ENCODE peak calls at places on chromosomes 6 and 20, in four cellular contexts. K, B, N and M are unnamed samples.

GRCh38 chr6:40792183-40792582 is 205.0 kb upstream of the LRFN2 start:
- DNase-seq in N (no peak), B (no peak), K (no peak), M (no peak)

GRCh38 chr6:134097114-134097707 is 44.8 kb upstream of the SLC2A12 start:
- DNase-seq in N (peak), B (peak), K (no peak), M (peak)

GRCh38 chr6:3749991-3750323 is 1.6 kb downstream of the PXDC1 start:
- DNase-seq in N (no peak), K (peak), B (no peak), M (peak)

GRCh38 chr6:10343320-10343719 is 71.6 kb downstream of the TFAP2A start:
- DNase-seq in B (no peak), K (no peak), N (no peak), M (no peak)

GRCh38 chr20:50883856-50884255 is 47.4 kb downstream of the ADNP start:
- DNase-seq in K (no peak), N (no peak), B (no peak), M (no peak)

GRCh38 chr6:73943401-73943800 is 247.4 kb downstream of the CD109 start:
- DNase-seq in B (no peak), N (no peak), K (no peak), M (no peak)

GRCh38 chr6:54419885-54420284 is 111.6 kb downstream of the TINAG start:
- DNase-seq in N (peak), B (no peak), K (no peak), M (no peak)

GRCh38 chr6:145733770-145734169 is 1.6 kb downstream of the EPM2A start:
- DNase-seq in K (no peak), B (no peak), N (no peak), M (no peak)

GRCh38 chr6:43584892-43585570 is 9.0 kb downstream of the POLH start:
- DNase-seq in K (no peak), B (no peak), N (no peak), M (no peak)

GRCh38 chr6:1917628-1918371 is 308.1 kb downstream of the FOXC1 start:
- DNase-seq in K (no peak), B (no peak), N (peak), M (peak)

GRCh38 chr6:12392490-12392889 is 102.3 kb downstream of the EDN1 start:
- DNase-seq in B (no peak), N (no peak), K (no peak), M (no peak)

GRCh38 chr20:57622579-57623381 is 2.6 kb upstream of the ZBP1 start:
- DNase-seq in K (peak), B (peak), N (peak), M (peak)

GRCh38 chr6:89339565-89339964 is 13.0 kb downstream of the UBE2J1 start:
- DNase-seq in B (no peak), N (no peak), K (no peak), M (no peak)

GRCh38 chr6:5472583-5472982 is 211.3 kb downstream of the FARS2 start:
- DNase-seq in B (no peak), K (no peak), N (no peak), M (no peak)

GRCh38 chr6:2653369-2654032 is 97.2 kb downstream of the MYLK4 start:
- DNase-seq in K (no peak), N (no peak), B (no peak), M (no peak)

GRCh38 chr20:57792386-57793095 is 82.7 kb upstream of the PMEPA1 start:
- DNase-seq in N (no peak), K (no peak), B (no peak), M (no peak)

GRCh38 chr6:12051861-12052368 is 39.8 kb downstream of the HIVEP1 start:
- DNase-seq in K (no peak), B (peak), N (no peak), M (no peak)

DNA sequence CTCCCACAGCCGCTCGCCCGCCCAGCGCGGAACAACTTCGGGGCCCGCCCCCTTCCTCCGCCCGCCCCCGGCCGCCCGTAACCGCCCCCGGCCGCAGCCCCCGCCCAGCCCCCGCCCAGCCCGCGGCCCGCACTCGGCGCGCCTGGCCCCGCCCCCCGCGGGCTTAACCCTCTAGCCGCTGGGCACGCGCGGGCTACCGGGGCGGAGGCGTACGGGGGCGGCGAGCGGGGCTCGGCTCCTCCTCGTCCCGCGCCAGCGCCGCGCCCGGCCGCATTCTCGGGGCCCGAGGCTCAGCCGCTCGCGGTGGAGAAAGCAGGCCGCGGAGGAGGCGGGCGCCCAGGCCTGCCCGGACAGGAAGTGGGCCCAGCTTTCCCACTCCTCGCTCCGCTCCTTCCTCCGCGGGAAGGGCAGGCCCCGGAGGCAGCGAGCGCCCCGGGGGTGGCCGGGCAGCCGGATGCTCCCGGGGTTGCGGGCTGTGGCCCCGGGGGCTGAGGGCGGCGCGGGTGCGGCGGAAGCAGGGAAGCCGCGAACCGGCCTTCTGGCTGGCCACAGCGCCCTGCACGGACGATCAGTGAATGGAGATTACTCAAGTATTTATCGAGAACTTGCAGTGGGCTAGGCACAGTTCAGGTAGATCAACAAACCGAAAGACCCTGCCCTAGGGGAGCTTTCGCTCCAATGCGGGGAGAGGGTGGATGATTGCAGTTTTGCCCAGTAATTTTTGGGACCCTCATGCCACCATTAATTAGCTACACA is at the start of gene TRAM2:
- DNase-seq in B (peak), N (peak), K (peak), M (peak)
- TF ChIP-seq CTCF in B (peak), N (no peak), K (no peak), M (no peak)

GRCh38 chr20:64238115-64238825 is 17.3 kb upstream of the PCMTD2 start:
- DNase-seq in B (no peak), N (no peak), K (no peak), M (no peak)

GRCh38 chr20:64237316-64237715 is 18.2 kb upstream of the PCMTD2 start:
- DNase-seq in K (no peak), N (no peak), B (no peak), M (no peak)

GRCh38 chr20:64238851-64239387 is 16.6 kb upstream of the PCMTD2 start:
- DNase-seq in N (no peak), K (no peak), B (peak), M (peak)

GRCh38 chr20:64234291-64234791 is 21.2 kb upstream of the PCMTD2 start:
- DNase-seq in B (no peak), N (no peak), K (peak), M (no peak)

GRCh38 chr20:64236137-64237088 is 19.1 kb upstream of the PCMTD2 start:
- DNase-seq in B (no peak), K (no peak), N (no peak), M (no peak)
- TF ChIP-seq CTCF in B (no peak), K (no peak), N (no peak), M (no peak)

GRCh38 chr6:156760377-156760776 is 16.8 kb upstream of the ARID1B start:
- DNase-seq in K (no peak), B (no peak), N (no peak), M (no peak)
- TF ChIP-seq CTCF in K (no peak), B (no peak), N (no peak), M (no peak)

DNA sequence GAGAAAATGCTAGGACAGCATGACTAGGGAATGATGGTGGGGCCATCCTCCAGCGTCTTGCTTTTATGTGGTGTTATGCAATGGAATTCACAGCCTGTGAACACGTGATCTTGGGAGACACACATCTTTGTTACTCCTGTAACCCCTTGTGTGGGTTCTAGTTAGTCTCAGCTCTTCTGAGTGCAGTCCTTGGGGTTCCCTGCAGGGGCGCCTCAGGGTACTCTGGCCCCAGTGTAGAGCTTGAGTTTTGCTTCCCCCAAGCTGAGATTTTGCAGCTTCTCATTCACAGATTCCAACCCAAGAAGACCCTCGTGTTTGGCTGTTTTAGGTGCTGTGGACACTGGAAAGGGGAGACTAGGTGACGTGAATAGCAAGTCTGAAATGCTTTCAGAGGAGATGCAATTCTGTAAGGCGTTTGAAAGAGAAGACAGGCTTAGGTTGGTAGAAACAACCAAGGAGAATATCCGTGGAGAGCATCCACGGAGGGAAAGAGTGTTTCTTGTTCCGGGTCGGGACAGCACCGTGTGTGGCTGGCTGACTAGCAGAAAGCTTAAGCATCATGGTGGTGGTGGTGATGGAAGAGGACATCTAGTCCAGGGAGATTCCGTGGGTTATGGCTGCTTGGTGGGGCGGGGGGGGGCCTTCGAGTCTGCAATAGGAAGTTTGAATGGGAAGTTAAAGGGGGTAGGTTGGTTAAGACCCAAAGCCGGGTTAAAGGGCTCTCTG is 30.1 kb downstream of the DUSP22 start:
- DNase-seq in B (peak), K (no peak), N (no peak), M (no peak)
- TF ChIP-seq CTCF in B (peak), K (no peak), N (no peak), M (no peak)

GRCh38 chr20:32213870-32214269 is 6.2 kb downstream of the POFUT1 start:
- DNase-seq in N (no peak), K (no peak), B (no peak), M (no peak)
- TF ChIP-seq CTCF in N (no peak), K (no peak), B (no peak), M (no peak)

DNA sequence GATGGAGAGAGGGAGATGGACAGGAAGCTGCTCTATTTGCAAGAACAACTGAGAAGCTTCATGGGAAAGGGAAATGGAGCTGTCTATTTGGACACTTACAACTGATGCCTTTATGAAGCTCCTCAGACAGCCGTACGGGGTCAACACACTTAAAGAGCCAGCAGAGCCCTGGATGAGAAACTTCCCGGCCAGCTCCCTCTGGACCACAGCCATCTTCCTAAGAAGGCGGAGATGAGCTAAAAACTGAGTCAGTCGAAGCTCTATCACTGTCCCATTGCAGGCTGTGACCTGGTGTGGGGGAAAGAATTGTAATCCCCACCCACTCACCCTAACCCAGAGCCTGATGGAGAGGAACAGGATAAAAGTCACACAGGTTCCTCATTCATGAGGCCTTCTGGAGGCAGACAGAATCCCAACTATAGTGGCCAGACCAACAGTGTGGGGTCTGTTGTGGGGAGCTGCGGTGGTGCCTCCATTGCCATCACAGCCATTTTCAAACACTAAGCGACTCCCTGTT is 360.3 kb upstream of the JARID2 start:
- DNase-seq in B (no peak), N (no peak), K (no peak), M (no peak)
- TF ChIP-seq CTCF in B (no peak), N (no peak), K (no peak), M (no peak)

GRCh38 chr6:99613705-99614429 is 7.2 kb downstream of the PRDM13 start:
- DNase-seq in K (peak), N (peak), B (peak), M (no peak)
- TF ChIP-seq CTCF in K (no peak), N (no peak), B (no peak), M (no peak)